ENCODE peak calls at places on chromosomes 6 and 20, in four cellular contexts. L, S, O and B are unnamed samples.
A peak's percentile ranks its signal among the peaks of the same experiment; 100 is the strongest.

GRCh38 chr6:26754212-26754611 is 94.7 kb upstream of the ZNF322 start:
- DNase-seq in L (no peak), O (no peak), S (no peak), B (no peak)

GRCh38 chr6:107625264-107625663 is 135.3 kb downstream of the SOBP start:
- DNase-seq in S (no peak), L (no peak), O (no peak), B (no peak)

GRCh38 chr6:159838020-159838744 is 38.1 kb downstream of the PNLDC1 start:
- DNase-seq in O (no peak), L (no peak), S (no peak), B (no peak)

GRCh38 chr6:149990672-149991402 is 27.1 kb downstream of the ULBP1 start:
- DNase-seq in O (no peak), S (peak; percentile 29), L (peak; percentile 29), B (no peak)

GRCh38 chr6:18451756-18452155 is 64.6 kb downstream of the RNF144B start:
- DNase-seq in S (no peak), O (no peak), L (no peak), B (no peak)

GRCh38 chr20:50123418-50123817 is 10.5 kb upstream of the UBE2V1 start:
- DNase-seq in O (no peak), S (no peak), L (no peak), B (no peak)

GRCh38 chr6:109795994-109796555 is 105.0 kb downstream of the FIG4 start:
- DNase-seq in L (no peak), S (no peak), O (no peak), B (no peak)

GRCh38 chr6:56804996-56805395 is 149.9 kb upstream of the BEND6 start:
- DNase-seq in O (no peak), S (no peak), L (no peak), B (no peak)

GRCh38 chr20:59359908-59360307 is 59.5 kb downstream of the EDN3 start:
- DNase-seq in L (no peak), O (no peak), S (no peak), B (no peak)

GRCh38 chr6:6005467-6006427 is 978 bp downstream of the NRN1 start:
- DNase-seq in S (no peak), O (no peak), L (no peak), B (no peak)

DNA sequence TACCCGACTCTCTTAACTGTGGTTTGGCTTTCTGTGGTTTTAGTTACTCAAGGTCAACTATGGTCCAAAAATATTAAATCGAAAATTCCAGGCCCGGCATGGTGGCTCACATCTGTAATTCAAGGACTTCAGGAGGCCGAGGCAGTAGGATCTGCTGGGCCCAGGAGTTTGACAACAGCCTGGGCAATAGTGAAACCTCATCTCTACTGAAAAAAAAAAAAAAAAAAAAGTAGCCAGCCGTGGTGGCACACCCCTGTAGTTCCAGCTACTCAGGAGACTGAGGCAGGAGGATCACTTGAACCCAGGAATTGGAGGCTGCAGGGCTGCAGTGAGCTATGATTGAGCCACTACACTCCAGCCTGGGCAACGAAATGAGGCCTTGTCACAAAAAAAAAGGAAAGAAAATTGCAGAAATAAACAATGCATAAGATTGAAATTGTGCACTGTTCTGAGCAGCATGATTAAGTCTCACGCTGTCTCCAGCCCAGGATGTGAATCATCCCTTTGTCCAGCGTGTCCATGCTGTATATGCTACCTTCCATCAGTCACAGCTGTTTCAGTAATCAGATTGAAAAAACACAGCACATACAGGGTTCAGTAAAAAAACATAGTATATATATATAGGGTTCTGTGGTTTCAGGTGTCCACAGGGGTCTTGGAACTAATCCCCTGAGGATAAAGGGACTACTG is 40.7 kb downstream of the RGS17 start:
- DNase-seq in S (no peak), L (no peak), O (no peak), B (no peak)
- H3K4me3 ChIP-seq in S (no peak overlapping the region), L (no peak overlapping the region), O (no peak overlapping the region), B (no peak overlapping the region)

GRCh38 chr6:81752969-81753708 is 658 bp upstream of the TENT5A start:
- DNase-seq in S (peak; percentile 64), L (no peak), O (peak; percentile 94), B (no peak)
- TF ChIP-seq CTCF in S (no peak), L (no peak), O (no peak), B (no peak)

DNA sequence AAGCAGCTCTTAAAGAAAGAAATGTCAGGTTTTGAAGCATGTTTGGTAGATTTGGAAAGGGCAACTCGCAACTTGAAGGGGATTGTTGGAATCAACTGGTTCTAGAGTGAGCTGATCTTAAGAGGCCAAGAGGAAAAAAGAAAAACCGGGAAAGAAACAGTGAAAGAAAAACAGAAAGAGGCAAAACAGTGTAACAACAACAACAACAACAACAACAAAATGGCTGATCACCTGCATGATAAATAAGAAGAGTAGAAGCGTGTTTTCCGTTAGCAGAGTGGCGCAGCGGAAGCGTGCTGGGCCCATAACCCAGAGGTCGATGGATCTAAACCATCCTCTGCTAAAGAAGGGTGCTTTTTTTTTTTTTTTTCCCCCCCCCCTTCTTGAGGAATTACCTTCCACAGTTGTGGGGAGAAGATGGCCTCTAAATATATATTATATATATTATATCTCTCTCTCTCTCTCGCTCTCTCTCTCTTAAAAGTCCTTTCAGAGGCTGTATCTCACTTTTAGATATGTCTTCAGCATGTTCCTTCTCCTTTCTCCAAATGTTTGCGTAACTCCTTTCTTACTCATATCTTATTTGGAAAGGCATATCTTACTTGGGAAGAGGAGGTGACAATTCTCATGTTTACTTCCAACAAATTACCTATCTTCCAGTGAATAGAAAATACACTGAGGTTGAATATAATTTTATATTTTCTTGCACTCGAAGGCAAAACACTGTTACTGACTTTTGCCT is 134.4 kb downstream of the OR2B2 start:
- DNase-seq in L (no peak), O (no peak), S (no peak), B (no peak)
- H3K4me3 ChIP-seq in L (no peak overlapping the region), O (no peak overlapping the region), S (no peak overlapping the region), B (no peak overlapping the region)

GRCh38 chr20:43389839-43390626 is 67.7 kb upstream of the SRSF6 start:
- DNase-seq in O (no peak), L (no peak), S (no peak), B (no peak)
- TF ChIP-seq CTCF in O (peak; percentile 33), L (peak; percentile 68), S (no peak), B (peak; percentile 47)